ENCODE peak calls at places on chromosomes 5 and 9, in five cellular contexts. O is Daoy, K is body of pancreas, E is left colon, F is cardiac fibroblast. X is an unnamed sample.

GRCh38 chr9:98521141-98521540 is 187.6 kb downstream of the GABBR2 start:
- DNase-seq in O (peak), K (no peak), E (no peak), F (peak), X (no peak)

GRCh38 chr5:73901455-73901854 is 275.5 kb downstream of the ARHGEF28 start:
- DNase-seq in O (peak), K (peak), E (peak), F (no peak), X (peak)

GRCh38 chr5:21776466-21776865 is 1076.7 kb downstream of the CDH12 start:
- DNase-seq in O (no peak), K (no peak), E (no peak), F (no peak), X (no peak)

GRCh38 chr9:85268024-85268610 is 473.6 kb downstream of the AGTPBP1 start:
- DNase-seq in O (no peak), K (no peak), E (no peak), F (no peak), X (no peak)

GRCh38 chr5:151770383-151771258 is 1.1 kb upstream of the G3BP1 start:
- DNase-seq in O (peak), K (peak), E (peak), F (peak), X (peak)

GRCh38 chr5:118647587-118647986 is 340.8 kb downstream of the DTWD2 start:
- DNase-seq in O (no peak), K (no peak), E (no peak), F (no peak), X (no peak)

GRCh38 chr5:131999471-131999931 is 12.0 kb downstream of the ACSL6 start:
- DNase-seq in O (no peak), K (no peak), E (no peak), F (no peak), X (no peak)

GRCh38 chr9:12878342-12878978 is 103.6 kb downstream of the LURAP1L start:
- DNase-seq in O (peak), K (no peak), E (no peak), F (no peak), X (no peak)

GRCh38 chr9:132216861-132217655 is 55.2 kb downstream of the NTNG2 start:
- DNase-seq in O (no peak), K (no peak), E (no peak), F (no peak), X (no peak)

GRCh38 chr5:117249086-117249815 is 674.6 kb upstream of the SEMA6A start:
- DNase-seq in O (no peak), K (no peak), E (no peak), F (no peak), X (no peak)

GRCh38 chr5:17219006-17219422 is 1.6 kb downstream of the BASP1 start:
- DNase-seq in O (peak), K (no peak), E (peak), F (peak), X (no peak)

GRCh38 chr9:126781717-126782388 is 23.0 kb upstream of the ZBTB43 start:
- DNase-seq in O (peak), K (peak), E (peak), F (peak), X (peak)

GRCh38 chr5:4639959-4640358 is 500.2 kb upstream of the ADAMTS16 start:
- DNase-seq in O (peak), K (no peak), E (no peak), F (no peak), X (no peak)

GRCh38 chr9:83431470-83432060 is 106.6 kb downstream of the FRMD3 start:
- DNase-seq in O (no peak), K (peak), E (peak), F (no peak), X (peak)

GRCh38 chr5:38447786-38448185 is 108.7 kb downstream of the LIFR start:
- DNase-seq in O (no peak), K (no peak), E (no peak), F (peak), X (no peak)

GRCh38 chr5:112977440-112977861 is 853 bp downstream of the DCP2 start:
- DNase-seq in O (no peak), K (no peak), E (no peak), F (no peak), X (no peak)

GRCh38 chr9:35976726-35977125 is 18.8 kb upstream of the OR2S2 start:
- DNase-seq in O (no peak), K (no peak), E (no peak), F (no peak), X (no peak)

GRCh38 chr9:37540634-37541033 is 35.5 kb downstream of the FBXO10 start:
- DNase-seq in O (peak), K (peak), E (peak), F (no peak), X (peak)

GRCh38 chr9:82382887-82383616 is 394.5 kb downstream of the SPATA31D1 start:
- DNase-seq in O (no peak), K (no peak), E (no peak), F (no peak), X (no peak)

GRCh38 chr5:134177197-134178171 is 734 bp upstream of the SKP1 start:
- DNase-seq in O (peak), K (peak), E (peak), F (peak), X (peak)

GRCh38 chr5:139246394-139246793 is 47.1 kb upstream of the MATR3 start:
- DNase-seq in O (peak), K (no peak), E (no peak), F (peak), X (no peak)

GRCh38 chr5:113269023-113269997 is 165.5 kb downstream of the TSSK1B start:
- DNase-seq in O (no peak), K (no peak), E (no peak), F (no peak), X (no peak)